ENCODE peak calls at places on chromosomes 2 and 18, in seven cellular contexts. N is A549; T is CD4-positive, alpha-beta T cell; O is activated CD8-positive, alpha-beta T cell treated with anti-CD3 and anti-CD28 coated beads for 36 hours; S is colonic mucosa; R is GM13976; C is GM12864. U is an unnamed sample.

GRCh38 chr2:168573128-168573903 is 117.2 kb downstream of the CERS6 start:
- DNase-seq in N (no peak), T (no peak), O (no peak), S (no peak), R (no peak), C (no peak), U (no peak)

GRCh38 chr2:127157651-127158460 is 50.9 kb upstream of the BIN1 start:
- DNase-seq in N (no peak), T (no peak), O (peak; percentile 16), S (no peak), R (no peak), C (no peak), U (no peak)

GRCh38 chr2:65710779-65711295 is 278.4 kb upstream of the SPRED2 start:
- DNase-seq in N (peak; percentile 30), T (no peak), O (no peak), S (no peak), R (no peak), C (peak; percentile 5), U (no peak)

GRCh38 chr2:64391459-64391858 is 62.5 kb upstream of the LGALSL start:
- DNase-seq in N (no peak), T (no peak), O (no peak), S (no peak), R (no peak), C (no peak), U (no peak)

GRCh38 chr2:60152226-60152833 is 401.1 kb downstream of the BCL11A start:
- DNase-seq in N (peak; percentile 49), T (no peak), O (no peak), S (peak; percentile 29), R (no peak), C (no peak), U (peak; percentile 17)

GRCh38 chr2:239247401-239248245 is 153.2 kb downstream of the HDAC4 start:
- DNase-seq in N (no peak), T (no peak), O (peak; percentile 45), S (no peak), R (no peak), C (no peak), U (no peak)

GRCh38 chr18:22346968-22347611 is 70.6 kb downstream of the CTAGE1 start:
- DNase-seq in N (no peak), T (no peak), O (no peak), S (peak; percentile 93), R (no peak), C (no peak), U (peak; percentile 89)

GRCh38 chr18:55343396-55344073 is 244.5 kb downstream of the TCF4 start:
- DNase-seq in N (peak; percentile 6), T (no peak), O (no peak), S (no peak), R (no peak), C (no peak), U (no peak)

GRCh38 chr2:216694201-216694825 is 1.0 kb downstream of the IGFBP5 start:
- DNase-seq in N (peak; percentile 54), T (no peak), O (peak; percentile 67), S (no peak), R (no peak), C (no peak), U (peak; percentile 46)

GRCh38 chr18:76874643-76875389 is 52.5 kb downstream of the ZNF236 start:
- DNase-seq in N (no peak), T (no peak), O (peak; percentile 78), S (no peak), R (no peak), C (no peak), U (no peak)

GRCh38 chr18:76873713-76874112 is 51.4 kb downstream of the ZNF236 start:
- DNase-seq in N (no peak), T (no peak), O (no peak), S (no peak), R (no peak), C (no peak), U (no peak)

GRCh38 chr18:76878426-76878825 is 56.1 kb downstream of the ZNF236 start:
- DNase-seq in N (no peak), T (no peak), O (no peak), S (no peak), R (no peak), C (no peak), U (no peak)

GRCh38 chr18:76873311-76873710 is 51.0 kb downstream of the ZNF236 start:
- DNase-seq in N (no peak), T (no peak), O (no peak), S (no peak), R (no peak), C (no peak), U (no peak)

DNA sequence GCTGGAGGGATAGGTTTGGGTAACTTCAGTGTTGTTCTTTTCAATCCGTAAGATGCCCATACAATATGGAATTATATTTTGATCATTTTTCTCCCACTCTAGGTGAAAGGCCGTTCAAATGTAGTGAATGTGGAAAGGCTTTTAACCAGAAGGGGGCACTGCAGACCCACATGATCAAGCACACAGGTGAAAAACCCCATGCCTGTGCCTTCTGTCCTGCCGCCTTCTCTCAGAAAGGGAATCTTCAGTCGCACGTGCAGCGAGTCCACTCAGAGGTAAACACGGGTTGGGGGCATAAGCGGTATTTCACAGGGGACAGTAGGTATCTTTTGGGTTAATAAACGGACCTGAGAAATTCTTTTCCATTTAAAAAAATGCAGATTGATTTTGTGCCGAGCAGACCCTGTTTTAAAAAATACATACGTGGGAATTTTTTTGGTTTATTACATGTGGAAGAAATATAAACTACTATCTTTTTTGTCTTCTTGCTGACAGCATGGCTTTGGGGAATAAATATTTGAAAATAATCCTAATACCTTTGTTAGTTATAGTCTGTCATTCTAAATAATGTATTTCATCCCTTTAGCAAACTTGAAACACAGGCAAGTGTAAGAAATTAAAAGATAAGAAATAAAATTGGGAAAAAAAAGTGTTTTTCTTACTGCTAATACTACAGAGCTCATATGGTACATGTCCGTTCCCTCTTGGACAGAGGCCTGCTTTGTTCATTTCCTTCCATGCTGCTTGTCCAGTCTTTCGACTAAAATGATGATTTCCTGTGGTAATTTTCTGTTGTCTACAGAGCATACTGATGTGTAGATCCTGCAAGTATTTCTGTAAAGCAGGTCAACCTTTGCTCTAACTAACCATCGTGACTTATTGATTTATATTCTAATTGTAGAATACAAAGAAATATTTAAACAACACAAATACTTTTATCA is 53.3 kb downstream of the ZNF236 start:
- DNase-seq in N (peak; percentile 55), T (peak; percentile 16), O (peak; percentile 67), S (peak; percentile 68), R (peak; percentile 59), C (no peak), U (no peak)
- TF ChIP-seq CTCF in N (peak; percentile 75), T (peak; percentile 55), O (peak; percentile 75), S (peak; percentile 69), R (peak; percentile 26), C (peak; percentile 70), U (peak; percentile 31)

GRCh38 chr2:118661184-118661583 is 186.3 kb downstream of the EN1 start:
- DNase-seq in N (no peak), T (no peak), O (no peak), S (no peak), R (no peak), C (no peak), U (no peak)
- TF ChIP-seq CTCF in N (no peak), T (no peak), O (no peak), S (no peak), R (no peak), C (no peak), U (no peak)

DNA sequence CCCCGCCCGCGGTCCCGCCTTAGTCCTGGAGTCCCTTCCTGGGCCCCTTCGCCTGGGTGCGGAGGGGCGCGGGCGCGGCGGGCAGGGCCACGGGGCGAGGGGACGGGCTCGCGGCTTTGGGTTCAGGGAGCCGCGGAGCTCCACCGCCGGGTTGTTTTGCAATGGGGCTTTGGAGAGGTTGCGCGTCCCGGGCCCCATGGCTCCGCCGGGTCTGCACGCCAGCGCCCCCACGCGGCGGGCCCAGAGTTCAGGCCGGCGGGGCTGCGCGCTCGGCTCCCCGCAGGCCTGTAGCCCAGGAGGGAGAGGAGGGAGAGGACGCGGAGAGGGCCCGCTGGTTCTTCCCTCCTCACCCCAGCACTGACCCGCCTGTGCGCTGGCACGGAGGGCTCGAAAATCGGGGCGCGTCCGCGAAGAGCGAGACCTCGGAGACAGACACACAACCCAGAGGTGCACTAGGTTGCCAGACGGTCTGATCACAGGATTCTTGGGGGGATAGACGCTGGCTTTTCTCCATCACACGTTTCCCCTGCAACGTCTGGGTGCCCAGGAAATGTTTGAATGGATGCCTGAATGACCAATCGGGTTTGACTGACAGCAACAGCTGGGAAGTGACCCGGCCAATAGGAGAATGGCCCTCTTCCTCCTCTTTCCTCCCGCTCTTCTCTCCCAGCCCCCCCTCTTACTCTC is 4.9 kb upstream of the SIX2 start:
- DNase-seq in N (peak; percentile 88), T (no peak), O (peak; percentile 52), S (no peak), R (peak; percentile 77), C (no peak), U (peak; percentile 53)
- TF ChIP-seq CTCF in N (peak; percentile 98), T (no peak), O (peak; percentile 74), S (peak; percentile 56), R (peak; percentile 54), C (peak; percentile 31), U (peak; percentile 44)

GRCh38 chr18:40917096-40917495 is 1037.9 kb upstream of the PIK3C3 start:
- DNase-seq in N (peak; percentile 2), T (no peak), O (no peak), S (no peak), R (no peak), C (no peak), U (no peak)
- TF ChIP-seq CTCF in N (no peak), T (no peak), O (no peak), S (no peak), R (no peak), C (no peak), U (no peak)

DNA sequence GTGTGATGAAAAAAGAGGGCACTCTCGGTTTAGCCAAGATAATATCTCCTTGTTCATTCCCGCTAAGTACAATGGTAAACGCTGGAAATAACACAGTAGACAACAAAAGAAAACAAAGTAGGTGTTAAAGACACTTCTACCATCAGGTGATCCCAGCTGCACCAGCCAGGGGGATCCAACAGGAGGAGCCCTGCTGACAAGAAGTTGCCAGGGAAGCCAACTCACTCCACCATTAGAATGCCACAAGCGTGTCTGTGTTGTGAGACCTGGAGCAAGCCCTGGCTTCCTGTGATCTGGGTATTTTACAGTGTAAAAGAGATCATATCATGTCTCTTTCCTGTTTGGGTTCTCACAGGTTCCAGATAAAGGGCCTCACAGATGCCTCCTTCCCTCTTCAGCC is 117.0 kb downstream of the GRB14 start:
- DNase-seq in N (peak; percentile 29), T (no peak), O (no peak), S (no peak), R (no peak), C (no peak), U (no peak)
- TF ChIP-seq CTCF in N (peak; percentile 22), T (no peak), O (no peak), S (no peak), R (no peak), C (peak; percentile 47), U (no peak)

GRCh38 chr2:70670202-70670601 is 97.8 kb downstream of the ADD2 start:
- DNase-seq in N (no peak), T (no peak), O (no peak), S (no peak), R (no peak), C (no peak), U (no peak)
- TF ChIP-seq CTCF in N (no peak), T (no peak), O (no peak), S (no peak), R (no peak), C (no peak), U (no peak)

DNA sequence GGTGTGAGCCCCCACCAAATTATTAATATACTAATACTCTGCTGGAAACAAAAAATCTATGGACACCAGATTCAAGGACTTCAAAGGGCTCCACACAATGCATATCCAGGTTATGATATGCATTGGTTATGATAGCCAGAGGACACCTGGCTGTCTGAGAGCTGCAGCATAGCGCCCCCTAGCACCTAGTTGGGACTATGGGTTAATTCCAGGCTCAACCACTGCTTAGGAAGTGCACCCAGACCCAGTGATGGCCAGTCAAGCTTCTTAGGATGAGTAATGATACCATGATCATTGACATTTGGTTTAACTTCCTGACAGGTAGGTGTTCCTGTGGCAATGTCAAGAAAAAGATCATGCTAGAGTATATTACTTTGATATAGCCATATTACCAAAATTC is 3.8 kb upstream of the FRZB start:
- DNase-seq in N (peak; percentile 52), T (no peak), O (peak; percentile 38), S (peak; percentile 44), R (no peak), C (no peak), U (peak; percentile 32)
- TF ChIP-seq CTCF in N (no peak), T (no peak), O (no peak), S (no peak), R (no peak), C (peak; percentile 41), U (no peak)